ENCODE peak calls at places on chromosomes 12 and 14, in six cellular contexts. One of them, this sample, is unnamed.

GRCh38 chr12:103097496-103097895 is 140.0 kb downstream of the ASCL1 start:
- DNase-seq in activated CD8-positive, alpha-beta memory T cell treated with anti-CD3 and anti-CD28 coated beads for 48 hours: no peak
- DNase-seq in NCI-H2029 treated with DMSO at 0.1 percent for 48 hours: no peak
- DNase-seq in NCI-H1417: no peak
- DNase-seq in T-helper 2 cell: no peak
- DNase-seq in tibial nerve: no peak
- DNase-seq in this sample: no peak

GRCh38 chr14:99671230-99672224 is 12.6 kb upstream of the CYP46A1 start:
- DNase-seq in NCI-H2029 treated with DMSO at 0.1 percent for 48 hours: no peak
- DNase-seq in NCI-H1417: no peak
- DNase-seq in T-helper 2 cell: no peak
- DNase-seq in activated CD8-positive, alpha-beta memory T cell treated with anti-CD3 and anti-CD28 coated beads for 48 hours: no peak
- DNase-seq in tibial nerve: no peak
- DNase-seq in this sample: no peak

GRCh38 chr12:120183211-120183631 is 11.3 kb downstream of the GCN1 start:
- DNase-seq in NCI-H1417: no peak
- DNase-seq in NCI-H2029 treated with DMSO at 0.1 percent for 48 hours: no peak
- DNase-seq in activated CD8-positive, alpha-beta memory T cell treated with anti-CD3 and anti-CD28 coated beads for 48 hours: no peak
- DNase-seq in T-helper 2 cell: no peak
- DNase-seq in tibial nerve: no peak
- DNase-seq in this sample: no peak

GRCh38 chr12:124194521-124195225 is 100.2 kb upstream of the RFLNA start:
- DNase-seq in activated CD8-positive, alpha-beta memory T cell treated with anti-CD3 and anti-CD28 coated beads for 48 hours: no peak
- DNase-seq in NCI-H1417: no peak
- DNase-seq in NCI-H2029 treated with DMSO at 0.1 percent for 48 hours: no peak
- DNase-seq in T-helper 2 cell: no peak
- DNase-seq in tibial nerve: no peak
- DNase-seq in this sample: no peak

GRCh38 chr12:21676781-21677180 is 19.1 kb upstream of the LDHB start:
- DNase-seq in tibial nerve: no peak
- DNase-seq in T-helper 2 cell: peak
- DNase-seq in NCI-H1417: peak
- DNase-seq in NCI-H2029 treated with DMSO at 0.1 percent for 48 hours: no peak
- DNase-seq in activated CD8-positive, alpha-beta memory T cell treated with anti-CD3 and anti-CD28 coated beads for 48 hours: no peak
- DNase-seq in this sample: no peak

GRCh38 chr12:4353785-4354208 is 25.7 kb downstream of the FGF23 start:
- DNase-seq in T-helper 2 cell: peak
- DNase-seq in NCI-H2029 treated with DMSO at 0.1 percent for 48 hours: no peak
- DNase-seq in tibial nerve: no peak
- DNase-seq in activated CD8-positive, alpha-beta memory T cell treated with anti-CD3 and anti-CD28 coated beads for 48 hours: no peak
- DNase-seq in NCI-H1417: no peak
- DNase-seq in this sample: no peak

GRCh38 chr14:54211562-54212308 is 185.1 kb upstream of the CDKN3 start:
- DNase-seq in NCI-H1417: no peak
- DNase-seq in tibial nerve: no peak
- DNase-seq in NCI-H2029 treated with DMSO at 0.1 percent for 48 hours: no peak
- DNase-seq in T-helper 2 cell: no peak
- DNase-seq in activated CD8-positive, alpha-beta memory T cell treated with anti-CD3 and anti-CD28 coated beads for 48 hours: no peak
- DNase-seq in this sample: no peak

GRCh38 chr12:6333566-6333965 is 8.3 kb downstream of the TNFRSF1A start:
- DNase-seq in activated CD8-positive, alpha-beta memory T cell treated with anti-CD3 and anti-CD28 coated beads for 48 hours: no peak
- DNase-seq in tibial nerve: no peak
- DNase-seq in NCI-H1417: no peak
- DNase-seq in T-helper 2 cell: no peak
- DNase-seq in NCI-H2029 treated with DMSO at 0.1 percent for 48 hours: no peak
- DNase-seq in this sample: no peak

GRCh38 chr14:94640721-94641631 is 28.8 kb downstream of the SERPINA3 start:
- DNase-seq in tibial nerve: no peak
- DNase-seq in activated CD8-positive, alpha-beta memory T cell treated with anti-CD3 and anti-CD28 coated beads for 48 hours: no peak
- DNase-seq in NCI-H1417: no peak
- DNase-seq in T-helper 2 cell: no peak
- DNase-seq in NCI-H2029 treated with DMSO at 0.1 percent for 48 hours: no peak
- DNase-seq in this sample: peak

GRCh38 chr12:111045941-111046340 is 125.6 kb upstream of the MYL2 start:
- DNase-seq in T-helper 2 cell: no peak
- DNase-seq in NCI-H2029 treated with DMSO at 0.1 percent for 48 hours: no peak
- DNase-seq in NCI-H1417: no peak
- DNase-seq in activated CD8-positive, alpha-beta memory T cell treated with anti-CD3 and anti-CD28 coated beads for 48 hours: no peak
- DNase-seq in tibial nerve: no peak
- DNase-seq in this sample: no peak

GRCh38 chr12:113852695-113853490 is 113.2 kb downstream of the RBM19 start:
- DNase-seq in T-helper 2 cell: no peak
- DNase-seq in activated CD8-positive, alpha-beta memory T cell treated with anti-CD3 and anti-CD28 coated beads for 48 hours: no peak
- DNase-seq in NCI-H2029 treated with DMSO at 0.1 percent for 48 hours: peak
- DNase-seq in tibial nerve: no peak
- DNase-seq in NCI-H1417: no peak
- DNase-seq in this sample: no peak

GRCh38 chr12:43694879-43695278 is 63.7 kb downstream of the PUS7L start:
- DNase-seq in tibial nerve: no peak
- DNase-seq in T-helper 2 cell: no peak
- DNase-seq in NCI-H2029 treated with DMSO at 0.1 percent for 48 hours: no peak
- DNase-seq in activated CD8-positive, alpha-beta memory T cell treated with anti-CD3 and anti-CD28 coated beads for 48 hours: no peak
- DNase-seq in NCI-H1417: no peak
- DNase-seq in this sample: no peak

GRCh38 chr12:117968826-117969659 is at the start of gene KSR2:
- DNase-seq in NCI-H2029 treated with DMSO at 0.1 percent for 48 hours: peak
- DNase-seq in NCI-H1417: peak
- DNase-seq in T-helper 2 cell: peak
- DNase-seq in activated CD8-positive, alpha-beta memory T cell treated with anti-CD3 and anti-CD28 coated beads for 48 hours: peak
- DNase-seq in tibial nerve: no peak
- DNase-seq in this sample: no peak

GRCh38 chr14:34502826-34503225 is 36.7 kb downstream of the EAPP start:
- DNase-seq in tibial nerve: no peak
- DNase-seq in T-helper 2 cell: no peak
- DNase-seq in NCI-H2029 treated with DMSO at 0.1 percent for 48 hours: no peak
- DNase-seq in NCI-H1417: no peak
- DNase-seq in activated CD8-positive, alpha-beta memory T cell treated with anti-CD3 and anti-CD28 coated beads for 48 hours: no peak
- DNase-seq in this sample: no peak

GRCh38 chr14:99260652-99261551 is 11.1 kb downstream of the BCL11B start:
- DNase-seq in activated CD8-positive, alpha-beta memory T cell treated with anti-CD3 and anti-CD28 coated beads for 48 hours: no peak
- DNase-seq in NCI-H2029 treated with DMSO at 0.1 percent for 48 hours: no peak
- DNase-seq in T-helper 2 cell: peak
- DNase-seq in NCI-H1417: no peak
- DNase-seq in tibial nerve: no peak
- DNase-seq in this sample: no peak

GRCh38 chr12:6582196-6582595 is 14.1 kb upstream of the NOP2 start:
- DNase-seq in tibial nerve: no peak
- DNase-seq in NCI-H1417: no peak
- DNase-seq in NCI-H2029 treated with DMSO at 0.1 percent for 48 hours: no peak
- DNase-seq in activated CD8-positive, alpha-beta memory T cell treated with anti-CD3 and anti-CD28 coated beads for 48 hours: no peak
- DNase-seq in T-helper 2 cell: no peak
- DNase-seq in this sample: no peak

GRCh38 chr12:122265433-122265832 is 861 bp downstream of the VPS33A start:
- DNase-seq in NCI-H1417: no peak
- DNase-seq in T-helper 2 cell: peak
- DNase-seq in activated CD8-positive, alpha-beta memory T cell treated with anti-CD3 and anti-CD28 coated beads for 48 hours: no peak
- DNase-seq in tibial nerve: no peak
- DNase-seq in NCI-H2029 treated with DMSO at 0.1 percent for 48 hours: no peak
- DNase-seq in this sample: no peak

GRCh38 chr12:34356233-34356987 is 334.1 kb downstream of the ALG10 start:
- DNase-seq in NCI-H2029 treated with DMSO at 0.1 percent for 48 hours: no peak
- DNase-seq in tibial nerve: no peak
- DNase-seq in activated CD8-positive, alpha-beta memory T cell treated with anti-CD3 and anti-CD28 coated beads for 48 hours: no peak
- DNase-seq in T-helper 2 cell: no peak
- DNase-seq in NCI-H1417: no peak
- DNase-seq in this sample: no peak

GRCh38 chr14:64889352-64889751 is 9.6 kb upstream of the SPTB start:
- DNase-seq in NCI-H1417: no peak
- DNase-seq in T-helper 2 cell: no peak
- DNase-seq in activated CD8-positive, alpha-beta memory T cell treated with anti-CD3 and anti-CD28 coated beads for 48 hours: no peak
- DNase-seq in tibial nerve: no peak
- DNase-seq in NCI-H2029 treated with DMSO at 0.1 percent for 48 hours: no peak
- DNase-seq in this sample: no peak

GRCh38 chr14:96184737-96185136 is 19.9 kb upstream of the BDKRB2 start:
- DNase-seq in activated CD8-positive, alpha-beta memory T cell treated with anti-CD3 and anti-CD28 coated beads for 48 hours: no peak
- DNase-seq in NCI-H1417: no peak
- DNase-seq in tibial nerve: no peak
- DNase-seq in T-helper 2 cell: no peak
- DNase-seq in NCI-H2029 treated with DMSO at 0.1 percent for 48 hours: no peak
- DNase-seq in this sample: no peak

GRCh38 chr12:131281016-131281415 is 327.3 kb downstream of the ADGRD1 start:
- DNase-seq in T-helper 2 cell: no peak
- DNase-seq in NCI-H1417: no peak
- DNase-seq in tibial nerve: no peak
- DNase-seq in NCI-H2029 treated with DMSO at 0.1 percent for 48 hours: no peak
- DNase-seq in activated CD8-positive, alpha-beta memory T cell treated with anti-CD3 and anti-CD28 coated beads for 48 hours: no peak
- DNase-seq in this sample: peak

GRCh38 chr12:32290411-32290810 is 108.9 kb upstream of the FGD4 start:
- DNase-seq in tibial nerve: no peak
- DNase-seq in NCI-H2029 treated with DMSO at 0.1 percent for 48 hours: no peak
- DNase-seq in NCI-H1417: no peak
- DNase-seq in activated CD8-positive, alpha-beta memory T cell treated with anti-CD3 and anti-CD28 coated beads for 48 hours: no peak
- DNase-seq in T-helper 2 cell: no peak
- DNase-seq in this sample: no peak

GRCh38 chr14:72731252-72732020 is 162.5 kb downstream of the DPF3 start:
- DNase-seq in T-helper 2 cell: no peak
- DNase-seq in NCI-H1417: no peak
- DNase-seq in NCI-H2029 treated with DMSO at 0.1 percent for 48 hours: no peak
- DNase-seq in activated CD8-positive, alpha-beta memory T cell treated with anti-CD3 and anti-CD28 coated beads for 48 hours: no peak
- DNase-seq in tibial nerve: no peak
- DNase-seq in this sample: no peak

GRCh38 chr12:67091204-67091603 is 178.0 kb upstream of the CAND1 start:
- DNase-seq in activated CD8-positive, alpha-beta memory T cell treated with anti-CD3 and anti-CD28 coated beads for 48 hours: no peak
- DNase-seq in tibial nerve: no peak
- DNase-seq in NCI-H1417: no peak
- DNase-seq in T-helper 2 cell: no peak
- DNase-seq in NCI-H2029 treated with DMSO at 0.1 percent for 48 hours: peak
- DNase-seq in this sample: no peak

GRCh38 chr14:73744874-73745529 is 30.8 kb upstream of the PNMA1 start:
- DNase-seq in T-helper 2 cell: no peak
- DNase-seq in NCI-H1417: no peak
- DNase-seq in tibial nerve: no peak
- DNase-seq in NCI-H2029 treated with DMSO at 0.1 percent for 48 hours: no peak
- DNase-seq in activated CD8-positive, alpha-beta memory T cell treated with anti-CD3 and anti-CD28 coated beads for 48 hours: no peak
- DNase-seq in this sample: no peak

GRCh38 chr14:61452452-61452851 is 131.1 kb downstream of the PRKCH start:
- DNase-seq in NCI-H1417: no peak
- DNase-seq in activated CD8-positive, alpha-beta memory T cell treated with anti-CD3 and anti-CD28 coated beads for 48 hours: no peak
- DNase-seq in tibial nerve: no peak
- DNase-seq in T-helper 2 cell: peak
- DNase-seq in NCI-H2029 treated with DMSO at 0.1 percent for 48 hours: no peak
- DNase-seq in this sample: no peak

GRCh38 chr12:100267603-100268281 is 765 bp downstream of the SCYL2 start:
- DNase-seq in tibial nerve: peak
- DNase-seq in activated CD8-positive, alpha-beta memory T cell treated with anti-CD3 and anti-CD28 coated beads for 48 hours: no peak
- DNase-seq in NCI-H1417: peak
- DNase-seq in NCI-H2029 treated with DMSO at 0.1 percent for 48 hours: no peak
- DNase-seq in T-helper 2 cell: peak
- DNase-seq in this sample: no peak

GRCh38 chr12:31582155-31582554 is 8.8 kb downstream of the DENND5B start:
- DNase-seq in T-helper 2 cell: no peak
- DNase-seq in NCI-H1417: no peak
- DNase-seq in NCI-H2029 treated with DMSO at 0.1 percent for 48 hours: no peak
- DNase-seq in activated CD8-positive, alpha-beta memory T cell treated with anti-CD3 and anti-CD28 coated beads for 48 hours: no peak
- DNase-seq in tibial nerve: no peak
- DNase-seq in this sample: no peak

GRCh38 chr12:2244013-2244861 is 191.4 kb downstream of the CACNA1C start:
- DNase-seq in activated CD8-positive, alpha-beta memory T cell treated with anti-CD3 and anti-CD28 coated beads for 48 hours: no peak
- DNase-seq in NCI-H2029 treated with DMSO at 0.1 percent for 48 hours: no peak
- DNase-seq in T-helper 2 cell: no peak
- DNase-seq in tibial nerve: peak
- DNase-seq in NCI-H1417: no peak
- DNase-seq in this sample: no peak

GRCh38 chr14:105199093-105199492 is 18.0 kb upstream of the NUDT14 start:
- DNase-seq in tibial nerve: no peak
- DNase-seq in activated CD8-positive, alpha-beta memory T cell treated with anti-CD3 and anti-CD28 coated beads for 48 hours: no peak
- DNase-seq in NCI-H2029 treated with DMSO at 0.1 percent for 48 hours: no peak
- DNase-seq in NCI-H1417: no peak
- DNase-seq in T-helper 2 cell: no peak
- DNase-seq in this sample: no peak

GRCh38 chr14:64253672-64254071 is 40.5 kb downstream of the ESR2 start:
- DNase-seq in NCI-H1417: no peak
- DNase-seq in activated CD8-positive, alpha-beta memory T cell treated with anti-CD3 and anti-CD28 coated beads for 48 hours: no peak
- DNase-seq in T-helper 2 cell: no peak
- DNase-seq in tibial nerve: no peak
- DNase-seq in NCI-H2029 treated with DMSO at 0.1 percent for 48 hours: no peak
- DNase-seq in this sample: no peak

GRCh38 chr14:102774391-102775153 is 2.7 kb upstream of the TRAF3 start:
- DNase-seq in tibial nerve: peak
- DNase-seq in NCI-H2029 treated with DMSO at 0.1 percent for 48 hours: no peak
- DNase-seq in activated CD8-positive, alpha-beta memory T cell treated with anti-CD3 and anti-CD28 coated beads for 48 hours: no peak
- DNase-seq in NCI-H1417: peak
- DNase-seq in T-helper 2 cell: peak
- DNase-seq in this sample: no peak

GRCh38 chr14:78598046-78598652 is 428.0 kb downstream of the NRXN3 start:
- DNase-seq in NCI-H1417: peak
- DNase-seq in tibial nerve: peak
- DNase-seq in activated CD8-positive, alpha-beta memory T cell treated with anti-CD3 and anti-CD28 coated beads for 48 hours: peak
- DNase-seq in NCI-H2029 treated with DMSO at 0.1 percent for 48 hours: no peak
- DNase-seq in T-helper 2 cell: peak
- DNase-seq in this sample: no peak

GRCh38 chr12:96886998-96887677 is 19.9 kb upstream of the NEDD1 start:
- DNase-seq in activated CD8-positive, alpha-beta memory T cell treated with anti-CD3 and anti-CD28 coated beads for 48 hours: no peak
- DNase-seq in T-helper 2 cell: no peak
- DNase-seq in NCI-H1417: no peak
- DNase-seq in tibial nerve: no peak
- DNase-seq in NCI-H2029 treated with DMSO at 0.1 percent for 48 hours: no peak
- DNase-seq in this sample: no peak